ENCODE peak calls at places on chromosomes 7 and 10, in six cellular contexts. One of them, this sample, is unnamed.

GRCh38 chr10:34719746-34720145 is 95.3 kb downstream of the PARD3 start:
- DNase-seq in CD8-positive, alpha-beta T cell: no peak
- DNase-seq in Peyer's patch: no peak
- DNase-seq in H1: no peak
- DNase-seq in spleen: no peak
- DNase-seq in OCI-LY7: no peak
- DNase-seq in this sample: no peak

GRCh38 chr10:76049581-76050290 is 618.3 kb downstream of the LRMDA start:
- DNase-seq in CD8-positive, alpha-beta T cell: no peak
- DNase-seq in Peyer's patch: no peak
- DNase-seq in H1: no peak
- DNase-seq in spleen: no peak
- DNase-seq in OCI-LY7: no peak
- DNase-seq in this sample: no peak

GRCh38 chr10:79308016-79308415 is 39.3 kb upstream of the PPIF start:
- DNase-seq in CD8-positive, alpha-beta T cell: no peak
- DNase-seq in Peyer's patch: no peak
- DNase-seq in H1: no peak
- DNase-seq in spleen: no peak
- DNase-seq in OCI-LY7: no peak
- DNase-seq in this sample: no peak

GRCh38 chr7:77665161-77665560 is 31.1 kb upstream of the RSBN1L start:
- DNase-seq in CD8-positive, alpha-beta T cell: no peak
- DNase-seq in Peyer's patch: no peak
- DNase-seq in H1: peak; percentile 14
- DNase-seq in spleen: no peak
- DNase-seq in OCI-LY7: no peak
- DNase-seq in this sample: no peak

GRCh38 chr7:3283130-3283704 is 17.8 kb upstream of the SDK1 start:
- DNase-seq in CD8-positive, alpha-beta T cell: no peak
- DNase-seq in Peyer's patch: no peak
- DNase-seq in H1: no peak
- DNase-seq in spleen: no peak
- DNase-seq in OCI-LY7: no peak
- DNase-seq in this sample: no peak

GRCh38 chr10:64430690-64431323 is 909.6 kb downstream of the REEP3 start:
- DNase-seq in CD8-positive, alpha-beta T cell: no peak
- DNase-seq in Peyer's patch: no peak
- DNase-seq in H1: peak; percentile 54
- DNase-seq in spleen: no peak
- DNase-seq in OCI-LY7: peak; percentile 1
- DNase-seq in this sample: peak; percentile 48

GRCh38 chr10:80945267-80945880 is 407.7 kb downstream of the SH2D4B start:
- DNase-seq in CD8-positive, alpha-beta T cell: no peak
- DNase-seq in Peyer's patch: no peak
- DNase-seq in H1: no peak
- DNase-seq in spleen: no peak
- DNase-seq in OCI-LY7: no peak
- DNase-seq in this sample: no peak

GRCh38 chr10:55203319-55203718 is 402.3 kb upstream of the PCDH15 start:
- DNase-seq in CD8-positive, alpha-beta T cell: no peak
- DNase-seq in Peyer's patch: no peak
- DNase-seq in H1: no peak
- DNase-seq in spleen: no peak
- DNase-seq in OCI-LY7: no peak
- DNase-seq in this sample: no peak

GRCh38 chr7:92698237-92698841 is 108.1 kb upstream of the FAM133B start:
- DNase-seq in CD8-positive, alpha-beta T cell: no peak
- DNase-seq in Peyer's patch: no peak
- DNase-seq in H1: no peak
- DNase-seq in spleen: no peak
- DNase-seq in OCI-LY7: no peak
- DNase-seq in this sample: no peak

GRCh38 chr10:59393349-59393748 is 31.0 kb upstream of the FAM13C start:
- DNase-seq in CD8-positive, alpha-beta T cell: no peak
- DNase-seq in Peyer's patch: no peak
- DNase-seq in H1: no peak
- DNase-seq in spleen: no peak
- DNase-seq in OCI-LY7: no peak
- DNase-seq in this sample: no peak

GRCh38 chr7:87628780-87629569 is 777 bp downstream of the RUNDC3B start:
- DNase-seq in CD8-positive, alpha-beta T cell: peak; percentile 3
- DNase-seq in Peyer's patch: peak; percentile 19
- DNase-seq in H1: peak; percentile 68
- DNase-seq in spleen: peak; percentile 87
- DNase-seq in OCI-LY7: no peak
- DNase-seq in this sample: no peak

GRCh38 chr7:12458520-12459131 is 55.0 kb upstream of the VWDE start:
- DNase-seq in CD8-positive, alpha-beta T cell: no peak
- DNase-seq in Peyer's patch: no peak
- DNase-seq in H1: no peak
- DNase-seq in spleen: no peak
- DNase-seq in OCI-LY7: peak; percentile 25
- DNase-seq in this sample: peak; percentile 27

GRCh38 chr10:50885097-50885859 is at the start of gene A1CF:
- DNase-seq in CD8-positive, alpha-beta T cell: no peak
- DNase-seq in Peyer's patch: no peak
- DNase-seq in H1: no peak
- DNase-seq in spleen: no peak
- DNase-seq in OCI-LY7: no peak
- DNase-seq in this sample: no peak

GRCh38 chr10:50882540-50882983 is 2.9 kb downstream of the A1CF start:
- DNase-seq in CD8-positive, alpha-beta T cell: no peak
- DNase-seq in Peyer's patch: no peak
- DNase-seq in H1: no peak
- DNase-seq in spleen: no peak
- DNase-seq in OCI-LY7: no peak
- DNase-seq in this sample: no peak

GRCh38 chr10:50884302-50884701 is 1.1 kb downstream of the A1CF start:
- DNase-seq in CD8-positive, alpha-beta T cell: no peak
- DNase-seq in Peyer's patch: no peak
- DNase-seq in H1: no peak
- DNase-seq in spleen: no peak
- DNase-seq in OCI-LY7: no peak
- DNase-seq in this sample: no peak

DNA sequence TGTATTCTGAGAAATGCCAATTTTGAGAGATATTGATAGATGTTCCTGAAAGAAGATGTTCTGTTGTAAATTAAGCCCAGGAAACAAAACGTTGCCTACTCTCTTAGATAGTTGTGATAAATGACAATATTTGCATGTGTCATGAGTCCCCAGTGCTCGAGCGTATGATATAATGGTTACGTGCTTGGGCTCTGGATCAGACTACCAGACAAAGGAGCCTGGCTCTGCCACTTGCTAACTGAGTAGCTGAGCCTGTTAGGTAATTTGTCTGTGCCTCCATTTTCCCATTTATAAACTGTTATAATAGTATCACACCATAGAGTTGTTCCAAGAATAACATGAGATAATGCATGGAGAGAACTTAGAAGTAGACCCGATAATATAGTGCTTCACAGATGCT is 1.8 kb downstream of the A1CF start:
- DNase-seq in CD8-positive, alpha-beta T cell: no peak
- DNase-seq in Peyer's patch: no peak
- DNase-seq in H1: no peak
- DNase-seq in spleen: no peak
- DNase-seq in OCI-LY7: no peak
- DNase-seq in this sample: no peak
- H3K4me3 ChIP-seq in CD8-positive, alpha-beta T cell: no peak overlapping the region
- H3K4me3 ChIP-seq in Peyer's patch: peak overlapping the region; percentile 50
- H3K4me3 ChIP-seq in H1: no peak overlapping the region
- H3K4me3 ChIP-seq in spleen: no peak overlapping the region
- H3K4me3 ChIP-seq in OCI-LY7: no peak overlapping the region
- H3K4me3 ChIP-seq in this sample: no peak overlapping the region

GRCh38 chr10:77575271-77576006 is 62.2 kb downstream of the KCNMA1 start:
- DNase-seq in CD8-positive, alpha-beta T cell: no peak
- DNase-seq in Peyer's patch: no peak
- DNase-seq in H1: no peak
- DNase-seq in spleen: no peak
- DNase-seq in OCI-LY7: no peak
- DNase-seq in this sample: no peak

GRCh38 chr10:77576007-77576367 is 61.6 kb downstream of the KCNMA1 start:
- DNase-seq in CD8-positive, alpha-beta T cell: no peak
- DNase-seq in Peyer's patch: no peak
- DNase-seq in H1: no peak
- DNase-seq in spleen: no peak
- DNase-seq in OCI-LY7: no peak
- DNase-seq in this sample: no peak

GRCh38 chr10:77571490-77571889 is 66.1 kb downstream of the KCNMA1 start:
- DNase-seq in CD8-positive, alpha-beta T cell: no peak
- DNase-seq in Peyer's patch: no peak
- DNase-seq in H1: no peak
- DNase-seq in spleen: no peak
- DNase-seq in OCI-LY7: no peak
- DNase-seq in this sample: no peak

GRCh38 chr10:77576633-77577032 is 61.0 kb downstream of the KCNMA1 start:
- DNase-seq in CD8-positive, alpha-beta T cell: no peak
- DNase-seq in Peyer's patch: no peak
- DNase-seq in H1: no peak
- DNase-seq in spleen: no peak
- DNase-seq in OCI-LY7: no peak
- DNase-seq in this sample: no peak

GRCh38 chr10:77574436-77574835 is 63.2 kb downstream of the KCNMA1 start:
- DNase-seq in CD8-positive, alpha-beta T cell: no peak
- DNase-seq in Peyer's patch: no peak
- DNase-seq in H1: no peak
- DNase-seq in spleen: no peak
- DNase-seq in OCI-LY7: no peak
- DNase-seq in this sample: no peak
- H3K4me1 ChIP-seq in CD8-positive, alpha-beta T cell: no peaks in the 10 kb centered on the region
- H3K4me1 ChIP-seq in Peyer's patch: no peaks in the 10 kb centered on the region
- H3K4me1 ChIP-seq in H1: no peaks in the 10 kb centered on the region
- H3K4me1 ChIP-seq in spleen: no peaks in the 10 kb centered on the region
- H3K4me1 ChIP-seq in OCI-LY7: no peaks in the 10 kb centered on the region
- H3K4me1 ChIP-seq in this sample: no peaks in the 10 kb centered on the region

GRCh38 chr10:33341638-33342037 is 7.2 kb upstream of the NRP1 start:
- DNase-seq in CD8-positive, alpha-beta T cell: no peak
- DNase-seq in Peyer's patch: no peak
- DNase-seq in H1: no peak
- DNase-seq in spleen: no peak
- DNase-seq in OCI-LY7: no peak
- DNase-seq in this sample: no peak
- H3K4me3 ChIP-seq in CD8-positive, alpha-beta T cell: no peak overlapping the region
- H3K4me3 ChIP-seq in Peyer's patch: no peak overlapping the region
- H3K4me3 ChIP-seq in H1: no peak overlapping the region
- H3K4me3 ChIP-seq in spleen: no peak overlapping the region
- H3K4me3 ChIP-seq in OCI-LY7: no peak overlapping the region
- H3K4me3 ChIP-seq in this sample: no peak overlapping the region

GRCh38 chr7:134851141-134851540 is 71.7 kb downstream of the CALD1 start:
- DNase-seq in CD8-positive, alpha-beta T cell: no peak
- DNase-seq in Peyer's patch: no peak
- DNase-seq in H1: no peak
- DNase-seq in spleen: no peak
- DNase-seq in OCI-LY7: no peak
- DNase-seq in this sample: no peak
- H3K4me1 ChIP-seq in CD8-positive, alpha-beta T cell: peaks cover 9% of the 10 kb centered on the region
- H3K4me1 ChIP-seq in Peyer's patch: peaks cover 25% of the 10 kb centered on the region
- H3K4me1 ChIP-seq in H1: peaks cover 4% of the 10 kb centered on the region
- H3K4me1 ChIP-seq in spleen: peaks cover 16% of the 10 kb centered on the region
- H3K4me1 ChIP-seq in OCI-LY7: peaks cover 6% of the 10 kb centered on the region
- H3K4me1 ChIP-seq in this sample: peaks cover 6% of the 10 kb centered on the region

This sample was measured in iPS DF 6.9.